ENCODE peak calls at places on chromosomes 6 and 20, in four cellular contexts. S is AG09309, H is WTC11, L is cardiac muscle cell. G is an unnamed sample.

GRCh38 chr20:38148328-38149102 is 16.6 kb downstream of the TGM2 start:
- DNase-seq in H (no peak), L (no peak), S (no peak), G (no peak)

GRCh38 chr6:26025047-26025893 is 62.0 kb upstream of the HFE start:
- DNase-seq in L (peak), S (no peak), H (no peak), G (no peak)

GRCh38 chr20:34871966-34872603 is 571 bp downstream of the GGT7 start:
- DNase-seq in L (no peak), H (no peak), S (no peak), G (no peak)

GRCh38 chr20:29497261-29497671 is 1760.2 kb upstream of the DEFB115 start:
- DNase-seq in S (no peak), L (no peak), H (no peak), G (no peak)

GRCh38 chr6:106204961-106205360 is 118.8 kb downstream of the PRDM1 start:
- DNase-seq in H (no peak), S (no peak), L (no peak), G (no peak)

GRCh38 chr6:127933137-127933536 is 32.3 kb upstream of the THEMIS start:
- DNase-seq in H (no peak), L (no peak), S (no peak), G (no peak)

GRCh38 chr6:166584046-166584679 is 2.3 kb downstream of the RAMACL start:
- DNase-seq in L (no peak), H (no peak), S (no peak), G (no peak)

GRCh38 chr6:111711476-111711875 is 105.8 kb upstream of the TRAF3IP2 start:
- DNase-seq in L (no peak), H (no peak), S (no peak), G (peak)

GRCh38 chr6:4253604-4254211 is 118.3 kb upstream of the ECI2 start:
- DNase-seq in S (peak), H (no peak), L (no peak), G (no peak)

GRCh38 chr6:129675669-129676472 is 34.1 kb downstream of the ARHGAP18 start:
- DNase-seq in S (no peak), H (no peak), L (no peak), G (no peak)

GRCh38 chr6:52712136-52712535 is 41.2 kb downstream of the TMEM14A start:
- DNase-seq in S (no peak), H (no peak), L (no peak), G (no peak)

GRCh38 chr6:562052-562676 is 94.7 kb downstream of the HUS1B start:
- DNase-seq in H (no peak), S (no peak), L (no peak), G (no peak)

GRCh38 chr20:34001378-34001777 is 7.7 kb downstream of the RALY start:
- DNase-seq in H (no peak), S (no peak), L (no peak), G (no peak)

GRCh38 chr6:157893238-157893637 is 70.2 kb downstream of the SNX9 start:
- DNase-seq in H (no peak), S (no peak), L (no peak), G (no peak)

GRCh38 chr20:62815066-62815991 is 1.5 kb upstream of the COL9A3 start:
- DNase-seq in S (no peak), L (peak), H (peak), G (no peak)

GRCh38 chr6:87408721-87409155 is 966 bp downstream of the CFAP206 start:
- DNase-seq in H (no peak), L (no peak), S (no peak), G (no peak)

GRCh38 chr20:35145141-35145564 is 2.0 kb downstream of the EDEM2 start:
- DNase-seq in S (no peak), H (no peak), L (peak), G (no peak)

GRCh38 chr20:44728835-44729342 is 13.7 kb downstream of the CCN5 start:
- DNase-seq in L (no peak), S (peak), H (peak), G (no peak)

GRCh38 chr20:53660947-53661381 is 67.3 kb upstream of the ZNF217 start:
- DNase-seq in S (no peak), L (no peak), H (no peak), G (no peak)

GRCh38 chr6:130259557-130259956 is 36.8 kb upstream of the SAMD3 start:
- DNase-seq in S (no peak), L (no peak), H (no peak), G (no peak)

GRCh38 chr6:144797881-144798589 is 512.9 kb downstream of the UTRN start:
- DNase-seq in S (peak), L (no peak), H (no peak), G (no peak)

GRCh38 chr6:98067375-98067774 is 767.0 kb upstream of the POU3F2 start:
- DNase-seq in H (no peak), L (peak), S (no peak), G (no peak)

GRCh38 chr6:149190228-149190831 is 127.2 kb upstream of the TAB2 start:
- DNase-seq in L (no peak), H (peak), S (no peak), G (no peak)

GRCh38 chr6:41079080-41079479 is 6.3 kb downstream of the NFYA start:
- DNase-seq in L (no peak), H (no peak), S (no peak), G (no peak)

GRCh38 chr6:95087394-95088097 is 489.8 kb upstream of the MANEA start:
- DNase-seq in L (peak), S (no peak), H (no peak), G (no peak)

GRCh38 chr6:106227612-106228507 is 97.7 kb downstream of the ATG5 start:
- DNase-seq in S (no peak), L (no peak), H (no peak), G (no peak)

GRCh38 chr20:63782051-63782471 is 42.5 kb downstream of the SLC2A4RG start:
- DNase-seq in H (no peak), L (no peak), S (no peak), G (no peak)

GRCh38 chr6:112690497-112691202 is 343.5 kb downstream of the RFPL4B start:
- DNase-seq in S (peak), H (no peak), L (no peak), G (no peak)

GRCh38 chr20:50283922-50284810 is 93.5 kb downstream of the CEBPB start:
- DNase-seq in H (no peak), L (no peak), S (no peak), G (no peak)

GRCh38 chr6:27295301-27296079 is 16.6 kb downstream of the POM121L2 start:
- DNase-seq in S (peak), H (peak), L (peak), G (peak)

GRCh38 chr20:59603727-59604608 is at the start of gene PHACTR3:
- DNase-seq in H (peak), S (no peak), L (no peak), G (peak)

GRCh38 chr6:9611016-9611415 is 803.9 kb downstream of the TFAP2A start:
- DNase-seq in L (no peak), S (no peak), H (no peak), G (no peak)
- TF ChIP-seq CTCF in L (no peak), S (no peak), H (no peak), G (no peak)

GRCh38 chr6:167848783-167849182 is 22.1 kb downstream of the AFDN start:
- DNase-seq in L (no peak), S (no peak), H (no peak), G (no peak)
- TF ChIP-seq CTCF in L (no peak), S (no peak), H (no peak), G (no peak)

DNA sequence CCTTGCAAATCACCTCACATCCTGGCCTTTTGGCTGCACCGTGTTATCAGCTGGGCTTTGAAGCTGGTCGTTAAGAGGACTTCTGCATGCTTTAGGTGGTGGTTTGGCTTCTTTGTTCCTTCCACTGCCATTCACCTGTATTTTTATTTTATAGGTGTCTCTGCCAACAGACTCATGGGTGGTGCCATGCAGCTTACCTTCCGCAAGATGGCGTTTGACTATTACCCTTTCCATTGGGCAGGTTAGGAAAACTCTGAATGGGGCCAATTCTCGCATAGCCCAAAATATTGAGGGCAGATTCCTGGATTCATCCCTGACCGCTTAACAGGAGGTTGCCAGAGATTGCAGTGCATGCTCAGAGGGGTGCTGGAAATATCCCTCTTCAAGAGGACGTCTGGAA is 32.4 kb downstream of the TAF11 start:
- DNase-seq in S (no peak), L (no peak), H (peak), G (no peak)
- TF ChIP-seq CTCF in S (no peak), L (no peak), H (peak), G (no peak)

GRCh38 chr6:154611241-154611640 is 100.8 kb upstream of the CNKSR3 start:
- DNase-seq in L (no peak), H (no peak), S (no peak), G (no peak)
- TF ChIP-seq CTCF in L (no peak), H (no peak), S (no peak), G (no peak)

GRCh38 chr6:125759184-125759902 is 9.9 kb downstream of the HEY2 start:
- DNase-seq in S (no peak), L (peak), H (peak), G (peak)
- TF ChIP-seq CTCF in S (no peak), L (peak), H (peak), G (peak)

GRCh38 chr20:6533828-6534388 is 233.6 kb upstream of the BMP2 start:
- DNase-seq in L (no peak), S (peak), H (no peak), G (no peak)
- TF ChIP-seq CTCF in L (no peak), S (no peak), H (no peak), G (no peak)

GRCh38 chr20:7137395-7138151 is 370.1 kb downstream of the BMP2 start:
- DNase-seq in S (no peak), L (no peak), H (no peak), G (no peak)
- TF ChIP-seq CTCF in S (no peak), L (no peak), H (no peak), G (peak)